ENCODE peak calls at places on chromosomes 13 and 19, in seven cellular contexts. O, R, Z, W, S, M and E are unnamed samples.

GRCh38 chr19:15328312-15328711 is 4.0 kb downstream of the BRD4 start:
- DNase-seq in Z (no peak), M (no peak), S (no peak), O (no peak), R (no peak), W (no peak), E (no peak)

GRCh38 chr13:43391021-43391420 is 367.6 kb downstream of the DNAJC15 start:
- DNase-seq in S (no peak), Z (no peak), R (no peak), O (no peak), M (no peak), W (no peak), E (no peak)

GRCh38 chr13:26727633-26728032 is 33.0 kb downstream of the GPR12 start:
- DNase-seq in S (no peak), M (no peak), Z (no peak), O (no peak), W (no peak), R (no peak), E (no peak)

GRCh38 chr13:100438059-100438788 is 150.4 kb downstream of the GGACT start:
- DNase-seq in O (no peak), M (no peak), R (no peak), S (no peak), W (no peak), Z (no peak), E (no peak)

GRCh38 chr13:97280478-97280877 is 58.3 kb downstream of the MBNL2 start:
- DNase-seq in M (no peak), R (peak), Z (no peak), S (no peak), O (no peak), W (no peak), E (no peak)

GRCh38 chr13:93529961-93530360 is 303.4 kb downstream of the GPC6 start:
- DNase-seq in Z (no peak), R (no peak), M (no peak), O (no peak), W (no peak), S (no peak), E (no peak)

GRCh38 chr13:29362849-29363604 is 232.5 kb downstream of the SLC7A1 start:
- DNase-seq in R (peak), M (peak), W (peak), S (peak), Z (peak), O (peak), E (peak)

GRCh38 chr19:53865523-53865917 is 2.2 kb upstream of the MYADM start:
- DNase-seq in O (no peak), R (no peak), Z (no peak), M (no peak), S (peak), W (no peak), E (no peak)

GRCh38 chr13:46369506-46370268 is 17.4 kb downstream of the RUBCNL start:
- DNase-seq in W (no peak), O (no peak), S (no peak), R (no peak), M (no peak), Z (no peak), E (no peak)

DNA sequence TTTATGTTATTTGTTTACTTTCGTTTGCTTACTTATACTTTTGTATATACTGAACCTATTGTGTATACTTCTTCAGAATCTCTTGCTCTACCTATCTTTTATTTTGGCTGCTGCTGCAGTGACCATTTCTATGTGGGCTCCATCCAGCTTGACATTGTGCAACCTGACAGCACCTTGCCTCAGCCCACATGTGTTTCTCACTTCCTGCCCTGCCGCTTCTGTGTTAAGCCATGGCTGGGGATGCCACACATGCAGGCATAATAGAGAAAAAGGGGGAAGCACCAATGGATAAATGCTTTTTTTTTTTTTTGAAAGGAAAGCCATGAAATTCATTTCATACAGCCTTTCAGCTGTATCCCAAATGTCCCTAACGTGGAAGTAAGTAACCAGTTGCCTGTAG is 147.6 kb downstream of the RBM26 start:
- DNase-seq in Z (no peak), M (no peak), O (no peak), R (no peak), S (no peak), W (no peak), E (no peak)
- TF ChIP-seq TAF1 in Z (no peak), M (no peak), O (no peak), R (no peak), S (no peak), W (no peak), E (no peak)

DNA sequence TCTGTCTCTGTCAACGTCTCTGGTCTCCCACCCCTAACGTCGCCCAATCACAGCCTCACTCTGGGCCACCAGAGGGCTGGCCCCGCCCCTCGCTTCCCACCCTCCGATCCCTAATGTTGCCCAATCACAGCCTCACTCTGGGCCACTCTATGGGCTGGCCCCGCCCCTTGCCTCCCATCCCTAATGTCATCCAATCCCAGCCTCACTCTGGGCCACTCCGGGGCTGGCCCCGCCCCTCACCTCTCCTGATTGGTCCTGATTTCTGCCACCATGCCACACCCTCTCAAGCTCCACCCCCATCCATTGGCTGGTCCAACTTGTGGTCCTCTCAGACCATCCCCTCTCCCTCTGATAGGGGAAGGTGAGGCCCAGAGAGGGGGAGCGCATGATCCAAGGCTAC is 24.9 kb downstream of the CELF5 start:
- DNase-seq in W (no peak), Z (no peak), O (no peak), S (peak), M (peak), R (peak), E (no peak)
- TF ChIP-seq TAF1 in W (no peak), Z (no peak), O (no peak), S (no peak), M (no peak), R (no peak), E (no peak)

GRCh38 chr13:111656439-111656838 is 336.0 kb downstream of the TEX29 start:
- DNase-seq in W (no peak), O (no peak), M (no peak), Z (no peak), S (no peak), R (no peak), E (no peak)
- TF ChIP-seq TAF1 in W (no peak), O (no peak), M (no peak), Z (no peak), S (no peak), R (no peak), E (no peak)

GRCh38 chr19:378706-379105 is 30.2 kb downstream of the C2CD4C start:
- DNase-seq in Z (no peak), O (no peak), W (no peak), M (no peak), R (no peak), S (no peak), E (no peak)
- TF ChIP-seq TAF1 in Z (no peak), O (no peak), W (no peak), M (no peak), R (no peak), S (no peak), E (no peak)

GRCh38 chr13:110913322-110913721 is 1.5 kb downstream of the ANKRD10 start:
- DNase-seq in O (no peak), Z (no peak), S (peak), W (no peak), M (no peak), R (no peak), E (no peak)
- TF ChIP-seq TAF1 in O (no peak), Z (no peak), S (no peak), W (peak), M (no peak), R (no peak), E (no peak)

DNA sequence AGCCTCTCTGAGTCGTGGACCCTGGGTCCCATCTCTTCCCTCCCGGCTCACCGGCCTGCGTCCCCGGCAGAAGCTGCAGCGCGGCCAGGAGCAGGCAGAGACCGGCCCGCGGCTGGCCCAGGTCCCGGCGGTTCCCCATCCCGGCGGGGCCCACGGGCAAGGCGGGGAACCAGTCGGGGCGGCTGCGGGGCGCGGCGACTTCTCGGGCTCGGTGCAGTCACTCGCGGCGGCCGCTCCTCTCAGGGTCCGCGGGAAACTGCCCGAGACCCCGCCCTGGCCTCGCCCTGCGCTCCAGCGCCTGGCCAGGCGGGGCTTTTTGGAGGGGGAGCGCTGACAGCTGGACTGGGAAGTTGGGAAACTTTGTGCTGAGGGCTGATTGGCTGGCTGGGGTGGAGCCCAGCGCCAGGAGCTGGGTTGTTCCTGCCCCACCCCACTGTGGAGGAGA is at the start of gene COL5A3:
- DNase-seq in M (peak), S (no peak), O (no peak), W (no peak), R (peak), Z (no peak), E (no peak)
- TF ChIP-seq TAF1 in M (no peak), S (no peak), O (no peak), W (no peak), R (no peak), Z (no peak), E (no peak)

DNA sequence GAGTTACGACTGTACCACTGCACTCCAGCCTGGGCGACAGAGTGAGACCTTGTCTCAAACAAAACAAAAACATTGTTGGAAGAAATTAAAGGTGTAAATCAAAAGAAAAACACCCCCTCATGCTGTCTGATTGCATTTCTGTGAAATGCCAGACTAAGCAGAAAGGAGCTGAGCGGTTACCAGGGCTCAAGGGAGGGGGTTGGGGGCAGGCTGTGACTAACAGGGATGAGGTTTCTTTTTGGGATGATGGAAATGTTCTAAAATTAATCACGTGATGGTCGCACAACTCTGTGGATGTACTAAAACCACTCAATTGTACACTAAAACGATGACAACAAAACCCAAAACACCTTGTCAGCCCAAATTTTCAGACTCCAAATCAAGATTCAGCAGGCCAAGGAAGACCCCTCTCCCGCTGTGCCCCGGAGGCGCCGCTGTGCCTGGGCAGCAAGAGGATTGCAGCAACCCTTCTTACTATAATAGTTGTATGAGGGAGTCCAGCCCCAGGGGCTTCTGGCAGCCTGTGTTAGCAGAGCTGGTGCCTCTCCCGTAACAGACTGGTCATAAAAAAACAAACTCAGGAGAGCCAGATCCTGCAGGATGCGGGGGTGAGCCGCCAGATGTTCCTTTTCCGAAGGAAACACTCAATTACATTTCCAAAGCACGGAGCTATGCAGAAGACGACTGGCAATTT is 20.9 kb downstream of the CAPS start:
- DNase-seq in M (no peak), W (no peak), R (peak), Z (no peak), O (no peak), S (no peak), E (no peak)
- TF ChIP-seq TAF1 in M (no peak), W (no peak), R (no peak), Z (no peak), O (no peak), S (no peak), E (no peak)